ENCODE peak calls at places on chromosomes 1 and 21, in six cellular contexts. Z, H, U, Y, L and T are unnamed samples.

GRCh38 chr1:13783551-13783950 is 83.6 kb downstream of the PRDM2 start:
- DNase-seq in L (no peak), Y (no peak), Z (no peak), U (peak), H (no peak), T (no peak)

GRCh38 chr1:97654866-97655265 is 266.0 kb downstream of the DPYD start:
- DNase-seq in Y (no peak), Z (no peak), H (no peak), U (no peak), L (no peak), T (no peak)

GRCh38 chr1:97137862-97138514 is 416.4 kb downstream of the PTBP2 start:
- DNase-seq in Z (peak), H (no peak), U (peak), Y (peak), L (peak), T (no peak)

GRCh38 chr21:33552093-33552998 is 9.5 kb downstream of the SON start:
- DNase-seq in Z (no peak), Y (no peak), U (no peak), H (no peak), L (no peak), T (no peak)

GRCh38 chr1:27009601-27010197 is 3.0 kb downstream of the TENT5B start:
- DNase-seq in Z (peak), L (no peak), U (no peak), H (peak), Y (no peak), T (no peak)

GRCh38 chr1:239112536-239112935 is 273.8 kb upstream of the CHRM3 start:
- DNase-seq in Z (no peak), Y (no peak), L (no peak), U (no peak), H (no peak), T (no peak)

GRCh38 chr1:223731076-223731770 is 18.9 kb downstream of the CAPN2 start:
- DNase-seq in H (peak), L (peak), Z (peak), U (peak), Y (peak), T (no peak)

GRCh38 chr1:199403421-199404116 is 623.9 kb upstream of the NR5A2 start:
- DNase-seq in H (no peak), Y (no peak), L (peak), U (peak), Z (no peak), T (no peak)

GRCh38 chr1:62333431-62333830 is 14.2 kb upstream of the KANK4 start:
- DNase-seq in L (no peak), Z (no peak), Y (no peak), H (no peak), U (no peak), T (no peak)

GRCh38 chr1:29937356-29937755 is 701.0 kb downstream of the PTPRU start:
- DNase-seq in Y (no peak), U (no peak), H (no peak), Z (no peak), L (no peak), T (no peak)

DNA sequence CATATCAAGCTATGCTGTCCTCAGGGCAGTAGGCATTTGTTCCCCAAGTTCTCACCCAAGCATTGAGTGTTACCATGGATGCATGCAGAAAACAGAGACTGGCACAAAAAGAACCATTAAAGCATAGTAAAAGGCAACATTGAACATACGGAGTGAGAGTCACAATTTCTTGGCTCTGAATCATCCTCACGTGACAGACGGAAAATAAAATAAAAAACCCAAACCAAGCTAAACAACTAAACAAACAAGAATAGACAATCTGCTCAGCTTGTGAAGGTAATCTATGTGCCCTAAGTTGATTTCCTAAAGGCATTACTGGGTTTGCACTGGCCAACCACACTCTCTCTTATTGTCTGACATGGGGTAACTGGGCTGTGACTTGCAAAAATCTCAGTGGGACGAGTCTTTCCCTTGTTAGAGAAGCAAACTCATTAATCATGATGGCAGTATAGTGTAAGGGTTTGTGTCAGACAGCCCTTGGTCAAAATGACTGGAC is 306.0 kb downstream of the ASTN1 start:
- DNase-seq in Z (no peak), Y (no peak), U (no peak), L (no peak), H (no peak), T (no peak)
- TF ChIP-seq CTCF in Z (no peak), Y (no peak), U (no peak), L (no peak), H (no peak), T (no peak)

DNA sequence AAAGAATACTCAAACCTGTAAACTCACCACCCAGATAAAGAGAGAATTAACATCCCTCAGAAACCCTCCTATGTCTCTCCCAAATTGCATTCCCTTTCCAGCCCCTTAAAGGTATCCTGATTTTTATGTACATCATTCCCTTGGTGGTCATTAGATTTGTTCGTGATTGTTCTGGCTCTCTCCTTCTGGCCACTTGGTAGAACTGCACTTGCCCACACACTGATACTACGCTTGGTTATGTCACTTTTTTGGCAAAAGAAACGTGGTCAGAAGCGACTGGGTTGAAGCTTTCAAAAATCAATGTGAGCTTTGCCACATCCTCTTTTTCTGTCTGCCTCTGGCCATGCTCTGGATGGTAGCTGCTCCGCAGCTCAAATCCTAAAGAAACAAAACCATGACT is 76.3 kb downstream of the KRTAP19-8 start:
- DNase-seq in H (no peak), Z (no peak), U (no peak), Y (no peak), L (no peak), T (no peak)
- TF ChIP-seq CTCF in H (no peak), Z (no peak), U (no peak), Y (no peak), L (no peak), T (no peak)

GRCh38 chr1:211650922-211651303 is 24.5 kb downstream of the NEK2 start:
- DNase-seq in U (no peak), L (no peak), H (no peak), Y (no peak), Z (no peak), T (no peak)

GRCh38 chr1:211646566-211646965 is 28.9 kb downstream of the NEK2 start:
- DNase-seq in L (no peak), Y (no peak), U (no peak), Z (no peak), H (no peak), T (no peak)

GRCh38 chr1:211648336-211648735 is 27.1 kb downstream of the NEK2 start:
- DNase-seq in L (peak), Y (peak), H (peak), Z (no peak), U (peak), T (no peak)

GRCh38 chr1:211647666-211648065 is 27.8 kb downstream of the NEK2 start:
- DNase-seq in H (no peak), U (no peak), L (no peak), Y (no peak), Z (no peak), T (no peak)

DNA sequence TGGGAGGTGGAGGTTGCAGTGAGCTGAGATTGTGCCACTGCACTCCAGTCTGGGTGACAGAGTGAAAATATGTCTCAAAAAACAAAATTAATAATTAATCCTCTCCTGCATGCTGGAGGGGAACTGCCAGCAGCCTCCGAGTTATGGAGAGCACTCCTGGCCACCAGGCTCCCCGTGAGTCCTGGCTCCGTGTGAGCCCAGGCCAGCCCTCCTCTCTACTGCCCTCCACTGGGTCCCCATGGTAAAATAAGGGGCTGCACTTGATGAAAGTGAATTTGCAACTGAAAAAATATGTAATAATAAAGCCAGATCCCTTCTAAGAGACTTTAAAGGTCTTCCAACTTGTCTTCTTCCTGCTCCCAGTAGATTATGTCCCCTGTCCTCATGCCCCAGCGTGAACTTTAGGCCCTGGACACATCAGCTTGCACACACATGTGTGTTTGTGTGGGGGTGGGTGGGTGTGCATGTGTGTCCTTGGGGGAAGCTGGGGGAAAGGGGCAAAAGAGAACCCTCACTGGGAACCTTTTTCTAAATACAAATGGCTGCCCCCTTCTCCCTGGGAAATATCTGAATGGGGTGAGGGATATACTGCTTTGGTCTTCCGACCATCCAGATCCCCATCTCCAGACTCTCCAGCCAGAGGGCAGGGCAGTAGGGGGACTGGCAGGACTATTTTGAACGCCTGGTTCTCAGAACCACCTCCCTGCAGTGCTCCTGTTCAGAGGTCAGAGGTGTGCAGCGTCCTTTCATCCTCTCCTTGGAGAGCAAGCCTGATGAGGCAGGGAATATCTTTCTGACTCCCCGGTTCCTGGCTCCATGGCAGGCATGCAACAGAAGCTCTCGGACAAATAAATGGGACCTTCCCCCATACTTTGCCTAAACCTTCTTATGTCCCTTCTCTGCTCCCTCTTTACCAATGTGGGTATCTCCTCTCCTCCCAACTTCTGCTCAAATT is 26.2 kb downstream of the NEK2 start:
- DNase-seq in Y (no peak), H (peak), L (peak), Z (no peak), U (peak), T (peak)
- TF ChIP-seq CTCF in Y (peak), H (no peak), L (peak), Z (peak), U (peak), T (peak)

DNA sequence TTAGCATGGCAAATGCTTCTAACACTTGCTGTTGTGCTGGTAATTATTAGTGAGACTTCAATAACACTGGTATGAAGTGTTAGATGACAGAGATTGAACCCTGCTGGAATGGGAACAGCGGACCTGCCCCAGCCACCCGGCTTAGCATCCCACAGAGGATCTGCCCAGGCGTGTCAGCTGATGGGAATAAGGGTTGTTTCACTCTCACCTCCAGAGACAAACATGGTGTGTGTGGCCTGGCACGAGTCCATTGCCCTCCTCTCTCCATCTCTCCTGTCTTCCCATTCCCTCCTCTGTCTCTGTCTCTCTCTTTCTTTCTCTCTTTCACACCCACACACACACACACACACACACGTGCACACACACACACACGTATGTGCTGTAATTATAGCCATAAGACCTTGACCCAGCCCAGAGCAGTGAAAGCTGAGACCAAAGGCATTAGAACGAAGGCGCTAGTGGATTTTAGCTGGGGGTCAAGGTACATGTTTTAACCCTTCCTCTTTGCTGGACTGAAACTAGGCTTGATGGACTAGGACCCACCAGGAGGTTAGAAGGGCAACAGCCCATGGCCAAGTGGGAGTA is 200.2 kb downstream of the HIVEP3 start:
- DNase-seq in U (no peak), Y (no peak), L (no peak), H (no peak), Z (peak), T (no peak)
- TF ChIP-seq CTCF in U (no peak), Y (no peak), L (no peak), H (no peak), Z (no peak), T (no peak)